ENCODE peak calls at places on chromosome 20, in five cellular contexts. S, X, J, O and T are unnamed samples.

GRCh38 chr20:64065973-64066341 is 3.0 kb downstream of the TCEA2 start:
- DNase-seq in X (peak), J (no peak), O (peak), S (peak), T (peak)

GRCh38 chr20:39291301-39291700 is 329.2 kb downstream of the DHX35 start:
- DNase-seq in J (peak), S (no peak), X (no peak), O (no peak), T (peak)

GRCh38 chr20:37823276-37823980 is 79.5 kb upstream of the VSTM2L start:
- DNase-seq in O (peak), J (no peak), X (peak), S (no peak), T (peak)

GRCh38 chr20:11051146-11051545 is 377.3 kb upstream of the JAG1 start:
- DNase-seq in S (no peak), X (peak), O (no peak), J (no peak), T (no peak)

GRCh38 chr20:56195946-56196345 is 52.6 kb upstream of the MC3R start:
- DNase-seq in J (no peak), O (no peak), X (no peak), S (no peak), T (no peak)

GRCh38 chr20:57012691-57013090 is 253.8 kb downstream of the BMP7 start:
- DNase-seq in J (no peak), O (no peak), X (no peak), S (no peak), T (no peak)

GRCh38 chr20:53986037-53986436 is 84.4 kb downstream of the BCAS1 start:
- DNase-seq in S (no peak), O (no peak), X (no peak), J (no peak), T (no peak)

GRCh38 chr20:4905612-4906011 is 95.7 kb downstream of the SLC23A2 start:
- DNase-seq in O (no peak), J (no peak), S (no peak), X (no peak), T (no peak)

GRCh38 chr20:40322941-40323340 is 366.1 kb downstream of the MAFB start:
- DNase-seq in S (no peak), J (no peak), X (no peak), O (no peak), T (no peak)

GRCh38 chr20:21090738-21091120 is 15.4 kb downstream of the LINC00237 start:
- DNase-seq in X (no peak), S (no peak), O (no peak), J (no peak), T (no peak)

GRCh38 chr20:37494796-37495195 is 26.3 kb upstream of the NNAT start:
- DNase-seq in S (no peak), J (no peak), O (no peak), X (no peak), T (no peak)

GRCh38 chr20:24066075-24066700 is 77.6 kb upstream of the GGTLC1 start:
- DNase-seq in O (no peak), S (no peak), J (no peak), X (no peak), T (no peak)

GRCh38 chr20:1299522-1299921 is 29.4 kb downstream of the SDCBP2 start:
- DNase-seq in S (no peak), J (no peak), X (no peak), O (no peak), T (no peak)

GRCh38 chr20:39983655-39984054 is 705.4 kb downstream of the MAFB start:
- DNase-seq in S (no peak), J (no peak), X (no peak), O (no peak), T (no peak)

GRCh38 chr20:7503501-7503900 is 436.8 kb downstream of the HAO1 start:
- DNase-seq in J (no peak), O (no peak), S (no peak), X (peak), T (no peak)

GRCh38 chr20:31676534-31677030 is 38.9 kb downstream of the COX4I2 start:
- DNase-seq in X (no peak), J (no peak), S (no peak), O (no peak), T (no peak)
- H3K4me3 ChIP-seq in X (no peak), J (no peak), S (no peak), O (no peak), T (no peak)

DNA sequence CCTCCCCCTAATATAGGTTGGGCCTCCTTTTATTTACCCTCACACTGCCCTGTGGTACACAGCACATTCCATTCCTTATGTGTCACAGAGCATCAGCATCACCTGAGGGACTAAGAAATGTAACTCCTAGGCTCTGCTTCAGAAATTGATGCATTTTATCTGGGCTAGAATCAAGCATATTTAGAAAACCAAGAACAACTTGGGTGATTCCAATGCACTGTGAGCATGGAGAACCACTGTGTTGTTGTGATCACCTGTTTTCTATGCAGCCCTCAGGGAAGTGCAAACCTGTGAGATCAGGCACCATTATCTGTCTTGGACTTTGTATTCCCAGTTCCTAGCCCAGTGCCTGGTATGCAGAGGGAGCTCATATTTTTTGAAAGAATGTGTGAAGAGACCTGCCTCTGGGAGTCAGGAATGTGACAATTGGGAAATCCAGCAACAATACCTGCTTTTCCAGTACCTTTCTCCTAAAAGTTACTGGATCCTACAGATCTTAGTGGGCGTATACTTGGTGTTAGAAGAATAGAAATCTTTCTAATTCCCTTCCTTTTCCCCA is 7.0 kb downstream of the KAT14 start:
- DNase-seq in X (no peak), J (no peak), O (no peak), S (no peak), T (no peak)
- H3K4me3 ChIP-seq in X (no peak), J (no peak), O (no peak), S (no peak), T (no peak)

DNA sequence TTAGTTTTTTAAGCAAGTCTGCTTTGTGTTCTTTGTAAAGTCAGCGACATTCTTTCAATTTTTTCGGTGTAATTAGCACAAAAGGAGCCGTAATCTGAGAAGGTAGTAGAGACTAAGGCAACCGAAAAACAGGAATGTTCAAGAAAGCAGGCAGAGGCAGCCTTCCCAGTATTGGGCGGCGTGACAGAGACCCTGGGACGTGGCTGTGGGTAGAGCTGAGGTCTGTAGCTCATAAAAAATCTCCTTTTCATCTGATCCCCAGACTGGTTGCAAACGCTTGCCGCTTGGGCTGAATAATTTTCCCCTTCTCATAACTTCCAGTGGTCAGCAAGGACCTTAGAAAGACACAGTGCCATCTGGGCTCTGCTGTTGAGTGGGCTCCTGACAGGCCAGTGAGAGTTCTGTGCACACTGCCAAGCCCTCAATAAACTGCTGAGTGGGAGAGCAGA is 30.8 kb downstream of the GNAS start:
- DNase-seq in S (peak), X (no peak), J (no peak), O (no peak), T (peak)
- H3K4me3 ChIP-seq in S (no peak), X (no peak), J (no peak), O (no peak), T (peak)

DNA sequence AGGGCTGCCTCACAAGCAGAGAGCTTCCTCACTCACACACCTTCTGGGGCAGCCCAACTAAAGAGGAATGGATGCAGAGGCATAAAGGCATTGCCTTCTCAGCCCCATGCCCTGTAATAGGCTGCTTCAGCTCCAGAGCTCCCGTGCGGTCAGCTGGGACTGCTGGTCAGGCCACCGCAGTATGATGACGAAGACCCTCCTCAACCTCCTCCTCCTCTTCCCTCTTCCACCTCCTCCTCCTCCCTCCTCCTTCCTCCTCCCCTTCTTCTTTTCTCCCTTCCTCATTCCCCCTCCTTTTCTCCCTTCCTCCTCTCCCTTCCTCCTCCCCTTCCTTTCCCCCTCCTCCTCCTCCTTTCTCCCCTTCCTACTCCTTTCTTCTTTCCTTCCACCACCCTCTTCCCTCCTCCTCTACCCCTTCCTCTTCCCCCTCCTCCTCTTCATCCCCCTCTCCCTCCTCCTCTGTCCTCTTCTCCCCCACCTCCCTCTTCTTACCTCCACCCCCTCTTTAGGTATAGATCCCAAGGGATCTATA is 465.3 kb upstream of the CDH4 start:
- DNase-seq in J (no peak), S (no peak), O (no peak), X (no peak), T (no peak)
- H3K4me3 ChIP-seq in J (no peak), S (no peak), O (no peak), X (no peak), T (no peak)